ENCODE peak calls at places on chromosomes 6 and 20, in four cellular contexts. S is HepG2, I is K562, P is GM12878. W is an unnamed sample.

GRCh38 chr20:22490287-22491187 is 93.8 kb downstream of the FOXA2 start:
- DNase-seq in I (no peak), P (no peak), S (peak), W (peak)

GRCh38 chr6:112203577-112204349 is 50.6 kb downstream of the LAMA4 start:
- DNase-seq in I (no peak), S (peak), P (no peak), W (no peak)

GRCh38 chr6:96059586-96059985 is 43.8 kb downstream of the FUT9 start:
- DNase-seq in S (no peak), P (no peak), I (no peak), W (no peak)

GRCh38 chr6:34284563-34285545 is 36.0 kb upstream of the SMIM29 start:
- DNase-seq in S (no peak), I (peak), P (no peak), W (no peak)

GRCh38 chr6:19210849-19211590 is 626.1 kb upstream of the ID4 start:
- DNase-seq in I (peak), P (no peak), S (peak), W (peak)

GRCh38 chr20:24721891-24722530 is 227.1 kb upstream of the CST7 start:
- DNase-seq in P (no peak), I (no peak), S (no peak), W (no peak)

GRCh38 chr6:148963738-148964137 is 216.9 kb downstream of the UST start:
- DNase-seq in S (no peak), I (no peak), P (no peak), W (no peak)

GRCh38 chr6:151904631-151905030 is 97.1 kb downstream of the ESR1 start:
- DNase-seq in S (no peak), I (no peak), P (no peak), W (no peak)

GRCh38 chr20:23514848-23515247 is 23.9 kb downstream of the CST8 start:
- DNase-seq in I (no peak), P (no peak), S (no peak), W (no peak)

GRCh38 chr6:36631326-36632046 is 37.3 kb downstream of the SRSF3 start:
- DNase-seq in S (no peak), P (no peak), I (no peak), W (no peak)

GRCh38 chr6:79913369-79913768 is 34.0 kb downstream of the ELOVL4 start:
- DNase-seq in S (no peak), P (no peak), I (no peak), W (no peak)

GRCh38 chr20:24470031-24470781 is 777 bp downstream of the SYNDIG1 start:
- DNase-seq in P (no peak), I (no peak), S (no peak), W (peak)

GRCh38 chr20:63274381-63275228 is 2.0 kb downstream of the ARFGAP1 start:
- DNase-seq in P (no peak), S (no peak), I (no peak), W (no peak)

GRCh38 chr20:44540834-44541233 is 19.0 kb upstream of the SERINC3 start:
- DNase-seq in P (no peak), I (no peak), S (no peak), W (no peak)

GRCh38 chr6:135905604-135906300 is 54.3 kb downstream of the PDE7B start:
- DNase-seq in I (no peak), S (no peak), P (no peak), W (no peak)

DNA sequence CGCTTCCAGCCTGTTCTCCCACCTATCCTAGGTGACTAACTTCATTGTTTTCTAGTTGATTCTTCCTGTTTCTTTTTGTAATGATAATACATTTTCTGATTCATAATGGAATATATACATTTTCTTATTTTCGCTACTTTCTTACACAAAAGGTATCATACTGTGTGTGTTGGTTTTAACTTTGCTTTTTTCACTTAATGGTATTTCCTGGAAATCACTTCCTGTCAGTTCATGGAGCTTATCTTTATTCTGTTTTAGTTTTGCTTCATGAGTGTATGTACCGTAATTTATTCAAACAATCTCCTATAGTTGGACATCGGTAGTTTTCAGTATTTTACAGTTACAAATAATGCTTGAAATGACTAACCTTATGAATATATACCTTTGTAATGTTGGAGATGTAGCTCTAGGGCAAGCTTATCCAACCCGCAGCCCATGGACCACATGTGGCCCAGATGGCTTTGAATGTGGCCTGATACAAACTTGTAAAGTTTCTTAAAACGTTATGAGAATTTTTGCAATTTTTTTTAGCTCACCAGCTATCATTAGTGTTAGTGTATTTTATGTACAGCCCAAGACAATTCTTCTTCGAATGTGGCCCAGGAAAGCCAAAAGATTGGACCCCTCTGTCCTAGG is 16.5 kb downstream of the TRMT11 start:
- DNase-seq in S (no peak), I (no peak), P (no peak), W (no peak)
- TF ChIP-seq ATF2 in S (no peak), I (no peak), P (no peak), W (no peak)

GRCh38 chr6:164331026-164331425 is 916.5 kb downstream of the QKI start:
- DNase-seq in P (no peak), I (no peak), S (no peak), W (no peak)

GRCh38 chr6:164321297-164321696 is 906.8 kb downstream of the QKI start:
- DNase-seq in S (no peak), I (no peak), P (no peak), W (no peak)

GRCh38 chr6:164322533-164322932 is 908.0 kb downstream of the QKI start:
- DNase-seq in I (no peak), S (no peak), P (no peak), W (no peak)

GRCh38 chr6:164325168-164325567 is 910.6 kb downstream of the QKI start:
- DNase-seq in S (no peak), I (no peak), P (no peak), W (no peak)
- TF ChIP-seq NR2C2 in S (no peak), I (no peak), P (no peak), W (no peak)

DNA sequence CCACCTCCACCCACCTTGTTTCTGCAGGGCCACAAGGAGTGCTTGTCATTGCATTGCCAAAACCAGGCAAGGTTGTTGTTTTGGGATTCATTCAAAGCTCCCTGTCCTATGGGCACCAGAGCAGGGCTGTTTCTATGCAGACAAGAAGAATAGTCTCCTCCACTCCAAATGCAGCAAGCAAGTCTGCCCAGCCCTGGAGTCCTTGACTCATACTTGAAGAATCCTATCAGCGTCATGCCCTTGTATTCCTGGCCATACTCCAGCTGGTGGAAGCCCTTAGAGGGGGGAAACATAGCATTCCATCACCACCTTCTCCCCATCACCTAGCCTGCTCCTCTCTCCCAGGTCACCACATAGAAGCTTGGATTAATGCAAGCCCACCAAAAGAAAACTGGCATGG is 145.3 kb upstream of the ECI2 start:
- DNase-seq in P (no peak), S (no peak), I (no peak), W (no peak)
- TF ChIP-seq ATF2 in P (no peak), S (no peak), I (no peak), W (no peak)

GRCh38 chr20:46350201-46350985 is 42.1 kb upstream of the CDH22 start:
- DNase-seq in P (peak), I (peak), S (no peak), W (no peak)

GRCh38 chr20:46347831-46348230 is 39.5 kb upstream of the CDH22 start:
- DNase-seq in P (no peak), S (no peak), I (no peak), W (peak)

GRCh38 chr20:46348231-46348803 is 40.0 kb upstream of the CDH22 start:
- DNase-seq in P (no peak), S (no peak), I (no peak), W (peak)

GRCh38 chr20:46349742-46350056 is 41.4 kb upstream of the CDH22 start:
- DNase-seq in P (no peak), I (no peak), S (no peak), W (no peak)

GRCh38 chr20:46348972-46349741 is 40.9 kb upstream of the CDH22 start:
- DNase-seq in S (peak), P (no peak), I (peak), W (peak)
- TF ChIP-seq NR2C2 in S (no peak), P (no peak), I (no peak), W (no peak)

GRCh38 chr6:90940812-90941481 is 354.1 kb upstream of the MAP3K7 start:
- DNase-seq in I (peak), S (peak), P (peak), W (no peak)

GRCh38 chr6:90939906-90940305 is 353.0 kb upstream of the MAP3K7 start:
- DNase-seq in S (no peak), I (no peak), P (no peak), W (no peak)

GRCh38 chr6:90941885-90942284 is 355.0 kb upstream of the MAP3K7 start:
- DNase-seq in S (no peak), P (no peak), I (no peak), W (no peak)

GRCh38 chr6:90936286-90936685 is 349.4 kb upstream of the MAP3K7 start:
- DNase-seq in I (no peak), P (no peak), S (no peak), W (no peak)

DNA sequence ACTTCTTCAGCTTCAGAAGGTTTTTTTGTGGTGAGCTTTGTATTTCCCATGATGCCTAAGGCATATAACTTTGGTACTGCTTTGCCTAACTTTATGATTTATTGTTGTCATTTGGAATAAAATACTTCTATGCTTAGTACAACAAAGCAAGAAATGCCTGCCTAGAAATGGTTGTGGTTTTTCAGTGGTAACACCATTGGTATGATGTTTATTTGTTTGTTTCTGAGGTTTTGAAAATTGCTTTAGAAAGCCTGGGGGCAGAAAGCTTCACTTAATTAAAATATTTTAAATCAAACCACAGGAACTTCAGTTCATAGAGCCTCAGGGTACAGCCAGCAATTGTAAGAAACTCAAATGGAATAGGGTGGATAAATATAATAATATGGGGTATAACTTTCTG is 351.2 kb upstream of the MAP3K7 start:
- DNase-seq in I (no peak), P (no peak), S (no peak), W (no peak)
- TF ChIP-seq ATF2 in I (no peak), P (no peak), S (no peak), W (no peak)

GRCh38 chr6:56539503-56540105 is 103.1 kb downstream of the DST start:
- DNase-seq in I (no peak), S (no peak), P (no peak), W (no peak)
- TF ChIP-seq NR2C2 in I (no peak), S (no peak), P (no peak), W (no peak)